ENCODE peak calls at places on chromosomes 16 and 17, in nine cellular contexts. L is brain microvascular endothelial cell; Z is foreskin keratinocyte; F is RWPE1; Q is mammary epithelial cell; O is small intestine; Y is WERI-Rb-1; B is ascending aorta; P is CD4-positive, alpha-beta T cell. J is an unnamed sample.

GRCh38 chr17:83185023-83186002 is 105.9 kb downstream of the METRNL start:
- DNase-seq in O (no peak), Y (peak), P (no peak), B (peak), L (no peak), Z (no peak), F (no peak), Q (no peak), J (no peak)

GRCh38 chr17:42509916-42510315 is 26.1 kb upstream of the NAGLU start:
- DNase-seq in Z (no peak), P (no peak), F (no peak), O (no peak), Y (no peak), B (no peak), L (no peak), Q (no peak), J (no peak)

GRCh38 chr17:2239882-2240430 is 63.6 kb downstream of the SMG6 start:
- DNase-seq in Y (no peak), L (peak), P (no peak), O (no peak), F (peak), B (peak), Z (peak), Q (peak), J (peak)

GRCh38 chr17:42878924-42879595 is 21.5 kb upstream of the G6PC1 start:
- DNase-seq in O (no peak), B (no peak), L (no peak), Q (no peak), P (no peak), Y (no peak), F (no peak), Z (no peak), J (no peak)

GRCh38 chr16:89742948-89743347 is 21.6 kb downstream of the ZNF276 start:
- DNase-seq in L (no peak), P (no peak), B (no peak), O (no peak), F (no peak), Q (no peak), Z (no peak), Y (no peak), J (no peak)

GRCh38 chr16:87956771-87957279 is 5.6 kb downstream of the BANP start:
- DNase-seq in O (no peak), L (peak), F (no peak), Q (no peak), Z (no peak), Y (peak), P (no peak), B (no peak), J (no peak)

GRCh38 chr17:75480281-75480680 is 23.8 kb downstream of the TMEM94 start:
- DNase-seq in Y (peak), Z (no peak), F (no peak), L (no peak), Q (no peak), P (no peak), O (no peak), B (no peak), J (no peak)

GRCh38 chr17:20966869-20967268 is 75.9 kb downstream of the USP22 start:
- DNase-seq in Z (no peak), B (no peak), L (no peak), F (no peak), P (no peak), Y (no peak), Q (no peak), O (no peak), J (no peak)

GRCh38 chr17:9056566-9056965 is 35.3 kb downstream of the NTN1 start:
- DNase-seq in O (no peak), F (no peak), Q (no peak), P (no peak), B (peak), Y (no peak), Z (no peak), L (no peak), J (no peak)

GRCh38 chr17:6701719-6702118 is 11.4 kb downstream of the SLC13A5 start:
- DNase-seq in L (peak), F (no peak), Y (peak), Z (no peak), Q (no peak), B (no peak), O (no peak), P (no peak), J (no peak)

GRCh38 chr16:813204-813915 is 12.8 kb upstream of the GNG13 start:
- DNase-seq in Z (no peak), F (peak), P (peak), L (peak), Y (peak), Q (no peak), B (no peak), O (no peak), J (no peak)

GRCh38 chr17:10337136-10337535 is 35.7 kb downstream of the MYH13 start:
- DNase-seq in O (no peak), Y (no peak), Z (no peak), F (no peak), L (no peak), P (no peak), B (no peak), Q (no peak), J (no peak)

GRCh38 chr16:27330542-27330941 is 16.8 kb downstream of the IL4R start:
- DNase-seq in O (no peak), B (peak), P (no peak), Q (peak), F (no peak), Z (no peak), L (peak), Y (no peak), J (no peak)

GRCh38 chr17:13776027-13776551 is 174.4 kb upstream of the HS3ST3A1 start:
- DNase-seq in Z (peak), O (peak), L (no peak), B (no peak), F (peak), Y (peak), Q (peak), P (no peak), J (peak)

GRCh38 chr17:819251-819650 is 37.1 kb downstream of the MRM3 start:
- DNase-seq in O (no peak), B (no peak), P (no peak), Z (no peak), Y (no peak), Q (no peak), L (no peak), F (no peak), J (no peak)

GRCh38 chr16:27784351-27785306 is 234.7 kb downstream of the KATNIP start:
- DNase-seq in P (no peak), O (no peak), Q (no peak), L (no peak), Z (no peak), B (no peak), Y (no peak), F (no peak), J (no peak)

GRCh38 chr16:1998852-1999801 is 9.4 kb downstream of the SYNGR3 start:
- DNase-seq in B (no peak), Z (no peak), O (no peak), F (no peak), L (no peak), Q (no peak), Y (no peak), P (no peak), J (no peak)

GRCh38 chr17:17941015-17941414 is 31.2 kb downstream of the TOM1L2 start:
- DNase-seq in Y (no peak), O (no peak), P (no peak), B (no peak), F (no peak), Q (no peak), Z (no peak), L (no peak), J (no peak)

GRCh38 chr17:335691-336090 is 16.9 kb downstream of the RPH3AL start:
- DNase-seq in B (peak), Q (no peak), O (no peak), P (no peak), Y (peak), Z (no peak), F (no peak), L (no peak), J (no peak)

GRCh38 chr16:87391324-87391949 is 699 bp upstream of the MAP1LC3B start:
- DNase-seq in B (peak), O (peak), Z (no peak), Q (no peak), L (no peak), F (no peak), P (no peak), Y (no peak), J (no peak)

GRCh38 chr17:32621612-32622312 is 135.0 kb downstream of the CDK5R1 start:
- DNase-seq in Q (peak), O (peak), Y (no peak), L (peak), B (no peak), F (peak), Z (peak), P (no peak), J (peak)

GRCh38 chr17:36641331-36641876 is 40.0 kb downstream of the MRM1 start:
- DNase-seq in O (no peak), P (no peak), Z (no peak), Q (no peak), B (no peak), Y (no peak), L (no peak), F (no peak), J (no peak)

GRCh38 chr17:10754109-10754508 is 24.3 kb upstream of the TMEM220 start:
- DNase-seq in F (no peak), O (peak), Y (peak), Q (no peak), P (no peak), Z (no peak), B (no peak), L (peak), J (no peak)

GRCh38 chr16:67177743-67178699 is 5.7 kb downstream of the MATCAP1 start:
- DNase-seq in B (no peak), Q (peak), Y (no peak), P (no peak), Z (no peak), F (peak), O (peak), L (no peak), J (peak)

GRCh38 chr17:80474231-80474932 is 2.0 kb downstream of the NPTX1 start:
- DNase-seq in F (peak), B (no peak), Z (no peak), P (no peak), Y (peak), L (no peak), Q (no peak), O (no peak), J (no peak)

GRCh38 chr17:51260960-51261958 is 913 bp downstream of the UTP18 start:
- DNase-seq in F (peak), Q (no peak), P (peak), Y (peak), B (peak), L (no peak), O (peak), Z (no peak), J (no peak)

GRCh38 chr16:11232852-11233726 is 22.9 kb downstream of the SOCS1 start:
- DNase-seq in Z (no peak), Y (no peak), F (no peak), P (peak), B (peak), Q (no peak), L (no peak), O (peak), J (no peak)

GRCh38 chr16:58801838-58802237 is 67.7 kb upstream of the GOT2 start:
- DNase-seq in F (no peak), Y (no peak), Z (no peak), L (no peak), Q (no peak), B (no peak), O (no peak), P (no peak), J (no peak)

GRCh38 chr17:35731239-35731931 is at the start of gene RASL10B:
- DNase-seq in Z (no peak), L (peak), Y (peak), O (peak), Q (no peak), P (peak), B (peak), F (peak), J (no peak)

GRCh38 chr17:61504697-61505096 is 52.5 kb downstream of the TBX4 start:
- DNase-seq in L (peak), Z (no peak), B (no peak), O (no peak), Q (peak), Y (no peak), F (no peak), P (no peak), J (no peak)

GRCh38 chr17:55745258-55745657 is 5.6 kb upstream of the PCTP start:
- DNase-seq in O (no peak), B (no peak), P (no peak), Q (no peak), F (no peak), Y (no peak), Z (no peak), L (no peak), J (no peak)

GRCh38 chr17:55742272-55743102 is 8.4 kb upstream of the PCTP start:
- DNase-seq in O (no peak), Z (no peak), B (no peak), F (no peak), Y (no peak), Q (no peak), L (no peak), P (no peak), J (no peak)

GRCh38 chr17:55740515-55741352 is 10.1 kb upstream of the PCTP start:
- DNase-seq in L (no peak), Q (no peak), O (no peak), F (no peak), Y (no peak), Z (no peak), P (no peak), B (no peak), J (no peak)

GRCh38 chr17:55741353-55741700 is 9.5 kb upstream of the PCTP start:
- DNase-seq in L (no peak), P (no peak), F (no peak), Z (no peak), Y (no peak), Q (no peak), B (no peak), O (no peak), J (no peak)

GRCh38 chr17:55743103-55743679 is 7.7 kb upstream of the PCTP start:
- DNase-seq in B (no peak), O (peak), P (no peak), Y (no peak), F (peak), Q (peak), L (no peak), Z (peak), J (peak)
- H3K27ac ChIP-seq in B (no peak), O (no peak), P (no peak), Y (no peak), F (no peak), Q (peak), L (no peak), Z (peak), J (peak)

GRCh38 chr16:4825196-4825595 is 21.9 kb downstream of the GLYR1 start:
- DNase-seq in L (no peak), F (no peak), Q (no peak), Z (no peak), B (no peak), O (no peak), P (no peak), Y (no peak), J (no peak)

GRCh38 chr16:4814542-4815173 is 12.2 kb upstream of the ROGDI start:
- DNase-seq in O (no peak), L (no peak), F (no peak), Q (no peak), B (no peak), P (no peak), Y (no peak), Z (no peak), J (no peak)

GRCh38 chr16:4820652-4821051 is 18.2 kb upstream of the ROGDI start:
- DNase-seq in Q (no peak), P (no peak), O (no peak), B (no peak), L (no peak), F (no peak), Y (no peak), Z (no peak), J (no peak)
- H3K27ac ChIP-seq in Q (no peak), P (peak), O (no peak), B (no peak), L (no peak), F (peak), Y (no peak), Z (no peak), J (no peak)

GRCh38 chr16:73955255-73955654 is 341.4 kb upstream of the PSMD7 start:
- DNase-seq in Q (no peak), L (no peak), F (no peak), Z (no peak), B (no peak), O (no peak), P (no peak), Y (no peak), J (no peak)
- H3K27ac ChIP-seq in Q (no peak), L (no peak), F (no peak), Z (no peak), B (no peak), O (no peak), P (no peak), Y (no peak), J (no peak)

DNA sequence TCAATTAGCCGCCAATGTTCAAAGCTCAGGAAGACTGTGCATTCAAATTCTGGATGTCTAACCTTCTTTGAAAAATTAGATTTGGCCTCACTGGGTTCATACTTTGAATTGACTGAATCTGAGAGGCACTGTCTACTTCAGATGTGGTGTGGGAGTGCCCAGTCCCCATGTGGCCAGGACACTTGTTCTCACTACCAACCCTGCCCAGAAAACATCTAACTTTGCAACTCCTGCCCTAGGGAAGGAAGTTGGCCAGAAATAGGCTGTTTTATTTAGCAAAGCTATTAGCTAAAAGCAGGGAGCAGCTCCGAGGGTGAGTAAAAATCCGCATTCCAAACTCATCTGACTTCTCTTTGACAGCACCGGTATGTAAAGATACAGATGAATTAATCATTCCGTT is 86.3 kb downstream of the XYLT1 start:
- DNase-seq in F (no peak), P (no peak), Z (no peak), Q (no peak), O (no peak), Y (no peak), L (no peak), B (no peak), J (no peak)
- H3K27ac ChIP-seq in F (no peak), P (no peak), Z (no peak), Q (no peak), O (no peak), Y (no peak), L (no peak), B (no peak), J (no peak)

J was measured in epithelial cell of prostate.